ENCODE peak calls at places on chromosomes 4 and X, in ten cellular contexts. D is cardiac fibroblast, K is gastrocnemius medialis, G is AG09309, C is prostate gland, N is upper lobe of right lung, H is lung, Y is suprapubic skin, W is GM23338, S is epithelial cell of esophagus. V is an unnamed sample.

GRCh38 chr4:73539386-73539785 is 57.8 kb downstream of the AFM start:
- DNase-seq in D (no peak), K (no peak), G (no peak), C (no peak), N (no peak), H (no peak), Y (no peak), W (no peak), S (no peak), V (no peak)

GRCh38 chrX:20514358-20514757 is 247.6 kb upstream of the RPS6KA3 start:
- DNase-seq in D (peak), K (no peak), G (peak), C (no peak), N (no peak), H (no peak), Y (no peak), W (no peak), S (peak), V (no peak)

GRCh38 chrX:43809463-43809862 is 72.8 kb downstream of the MAOB start:
- DNase-seq in D (peak), K (no peak), G (peak), C (no peak), N (no peak), H (no peak), Y (no peak), W (no peak), S (no peak), V (no peak)

GRCh38 chrX:53122013-53122412 is 28.1 kb downstream of the KANTR start:
- DNase-seq in D (peak), K (no peak), G (no peak), C (no peak), N (no peak), H (no peak), Y (no peak), W (no peak), S (no peak), V (no peak)

GRCh38 chr4:169109276-169109675 is 99.2 kb upstream of the CBR4 start:
- DNase-seq in D (no peak), K (no peak), G (no peak), C (no peak), N (no peak), H (no peak), Y (no peak), W (no peak), S (no peak), V (no peak)

GRCh38 chr4:110480031-110480549 is 4.1 kb downstream of the ENPEP start:
- DNase-seq in D (peak), K (no peak), G (peak), C (no peak), N (no peak), H (no peak), Y (no peak), W (peak), S (peak), V (no peak)

GRCh38 chr4:153385784-153386183 is 41.3 kb downstream of the MND1 start:
- DNase-seq in D (no peak), K (no peak), G (no peak), C (no peak), N (no peak), H (no peak), Y (no peak), W (no peak), S (no peak), V (no peak)

GRCh38 chr4:83757121-83757621 is 221.3 kb downstream of the GPAT3 start:
- DNase-seq in D (no peak), K (no peak), G (no peak), C (no peak), N (no peak), H (no peak), Y (no peak), W (no peak), S (peak), V (no peak)

GRCh38 chr4:11409632-11410031 is 19.1 kb downstream of the HS3ST1 start:
- DNase-seq in D (no peak), K (no peak), G (no peak), C (no peak), N (no peak), H (no peak), Y (no peak), W (no peak), S (no peak), V (no peak)

GRCh38 chr4:132101526-132101925 is 1047.6 kb upstream of the PCDH10 start:
- DNase-seq in D (peak), K (no peak), G (no peak), C (no peak), N (no peak), H (no peak), Y (no peak), W (no peak), S (peak), V (no peak)

GRCh38 chr4:174709531-174709930 is 119.5 kb downstream of the GLRA3 start:
- DNase-seq in D (peak), K (no peak), G (no peak), C (no peak), N (no peak), H (no peak), Y (no peak), W (no peak), S (no peak), V (no peak)

GRCh38 chr4:155207534-155208257 is 740 bp upstream of the NPY2R start:
- DNase-seq in D (no peak), K (no peak), G (no peak), C (no peak), N (no peak), H (no peak), Y (no peak), W (peak), S (peak), V (no peak)

DNA sequence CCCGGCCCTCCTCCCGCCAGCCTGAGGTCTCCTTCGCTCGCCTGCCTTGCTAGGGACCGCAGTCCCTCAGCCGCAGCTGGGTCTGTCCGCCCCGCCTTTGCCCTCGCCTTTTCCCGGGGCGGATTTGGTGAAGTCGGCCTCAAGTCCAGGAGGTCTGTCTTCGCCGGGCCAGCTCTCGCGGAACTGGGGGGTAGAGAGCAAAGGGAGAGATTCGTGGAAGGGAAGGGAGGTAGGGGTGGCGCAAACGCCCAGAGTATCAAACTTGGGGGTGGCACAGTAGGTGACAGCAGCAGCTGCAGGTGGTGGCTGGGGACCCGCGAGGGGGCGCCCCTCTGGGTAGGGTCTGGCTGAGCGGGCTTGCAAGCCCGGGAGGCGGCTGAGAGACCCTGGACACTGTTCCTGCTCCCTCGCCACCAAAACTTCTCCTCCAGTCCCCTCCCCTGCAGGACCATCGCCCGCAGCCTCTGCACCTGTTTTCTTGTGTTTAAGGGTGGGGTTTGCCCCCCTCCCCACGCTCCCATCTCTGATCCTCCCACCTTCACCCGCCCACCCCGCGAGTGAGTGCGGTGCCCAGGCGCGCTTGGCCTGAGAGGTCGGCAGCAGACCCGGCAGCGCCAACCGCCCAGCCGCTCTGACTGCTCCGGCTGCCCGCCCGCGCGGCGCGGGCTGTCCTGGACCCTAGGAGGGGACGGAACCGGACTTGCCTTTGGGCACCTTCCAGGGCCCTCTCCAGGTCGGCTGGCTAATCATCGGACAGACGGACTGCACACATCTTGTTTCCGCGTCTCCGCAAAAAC is at the start of gene NPY2R:
- DNase-seq in D (no peak), K (no peak), G (no peak), C (no peak), N (peak), H (no peak), Y (no peak), W (peak), S (no peak), V (no peak)
- H3K4me3 ChIP-seq in D (peak), K (no peak), G (no peak), C (no peak), N (no peak), H (no peak), Y (peak), W (peak), S (no peak), V (no peak)

DNA sequence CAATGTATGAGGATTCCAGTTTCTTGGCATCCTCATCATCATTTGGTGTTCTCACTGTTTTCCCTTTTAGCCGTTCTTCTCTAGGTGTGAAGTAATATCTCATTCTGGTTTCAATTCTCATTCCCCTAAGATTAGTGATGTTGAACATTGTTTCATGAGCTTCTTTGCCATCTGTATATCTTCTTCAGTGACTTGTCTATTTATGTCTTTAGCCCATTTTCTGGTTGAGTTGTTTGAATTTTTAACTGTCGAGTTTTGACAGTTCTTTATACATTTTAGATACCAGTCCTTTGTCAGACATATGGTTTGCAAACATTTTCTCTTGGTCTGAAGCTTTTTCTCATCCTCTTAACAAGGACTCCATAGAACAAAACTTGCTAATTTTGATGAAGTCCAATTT is 101.1 kb downstream of the NHSL2 start:
- DNase-seq in D (no peak), K (no peak), G (no peak), C (no peak), N (no peak), H (no peak), Y (no peak), W (no peak), S (no peak), V (no peak)
- TF ChIP-seq CTCF in D (no peak), K (no peak), G (no peak), C (no peak), N (no peak), H (no peak), Y (no peak), W (no peak), S (no peak), V (no peak)

GRCh38 chrX:153939573-153939972 is 4.7 kb upstream of the NAA10 start:
- DNase-seq in D (no peak), K (no peak), G (no peak), C (no peak), N (no peak), H (no peak), Y (no peak), W (no peak), S (no peak), V (no peak)

GRCh38 chrX:153937056-153937455 is 2.2 kb upstream of the NAA10 start:
- DNase-seq in D (no peak), K (no peak), G (no peak), C (no peak), N (no peak), H (no peak), Y (no peak), W (no peak), S (no peak), V (no peak)

GRCh38 chrX:153941331-153942252 is 2.9 kb downstream of the RENBP start:
- DNase-seq in D (no peak), K (no peak), G (no peak), C (no peak), N (no peak), H (no peak), Y (no peak), W (peak), S (no peak), V (no peak)

GRCh38 chrX:153935326-153935851 is 552 bp upstream of the NAA10 start:
- DNase-seq in D (no peak), K (no peak), G (no peak), C (no peak), N (no peak), H (no peak), Y (no peak), W (peak), S (no peak), V (no peak)

GRCh38 chrX:153938226-153938786 is 3.5 kb upstream of the NAA10 start:
- DNase-seq in D (no peak), K (no peak), G (no peak), C (no peak), N (no peak), H (no peak), Y (no peak), W (peak), S (no peak), V (no peak)
- H3K4me3 ChIP-seq in D (no peak), K (no peak), G (no peak), C (no peak), N (no peak), H (no peak), Y (no peak), W (no peak), S (no peak), V (no peak)

GRCh38 chr4:18022572-18023039 is 1.1 kb upstream of the LCORL start:
- DNase-seq in D (peak), K (no peak), G (no peak), C (no peak), N (no peak), H (no peak), Y (no peak), W (no peak), S (peak), V (no peak)

GRCh38 chr4:18020145-18020670 is 1.3 kb downstream of the LCORL start:
- DNase-seq in D (peak), K (no peak), G (no peak), C (peak), N (no peak), H (no peak), Y (no peak), W (peak), S (peak), V (no peak)

GRCh38 chr4:18020671-18021469 is 685 bp downstream of the LCORL start:
- DNase-seq in D (peak), K (peak), G (peak), C (peak), N (peak), H (peak), Y (peak), W (peak), S (peak), V (peak)

GRCh38 chr4:18021720-18022571 is at the start of gene LCORL:
- DNase-seq in D (peak), K (peak), G (peak), C (peak), N (peak), H (peak), Y (peak), W (peak), S (peak), V (peak)

GRCh38 chr4:18021470-18021719 is 160 bp downstream of the LCORL start:
- DNase-seq in D (no peak), K (no peak), G (no peak), C (no peak), N (no peak), H (no peak), Y (no peak), W (no peak), S (no peak), V (no peak)
- TF ChIP-seq CTCF in D (no peak), K (no peak), G (no peak), C (no peak), N (no peak), H (no peak), Y (no peak), W (no peak), S (no peak), V (no peak)

DNA sequence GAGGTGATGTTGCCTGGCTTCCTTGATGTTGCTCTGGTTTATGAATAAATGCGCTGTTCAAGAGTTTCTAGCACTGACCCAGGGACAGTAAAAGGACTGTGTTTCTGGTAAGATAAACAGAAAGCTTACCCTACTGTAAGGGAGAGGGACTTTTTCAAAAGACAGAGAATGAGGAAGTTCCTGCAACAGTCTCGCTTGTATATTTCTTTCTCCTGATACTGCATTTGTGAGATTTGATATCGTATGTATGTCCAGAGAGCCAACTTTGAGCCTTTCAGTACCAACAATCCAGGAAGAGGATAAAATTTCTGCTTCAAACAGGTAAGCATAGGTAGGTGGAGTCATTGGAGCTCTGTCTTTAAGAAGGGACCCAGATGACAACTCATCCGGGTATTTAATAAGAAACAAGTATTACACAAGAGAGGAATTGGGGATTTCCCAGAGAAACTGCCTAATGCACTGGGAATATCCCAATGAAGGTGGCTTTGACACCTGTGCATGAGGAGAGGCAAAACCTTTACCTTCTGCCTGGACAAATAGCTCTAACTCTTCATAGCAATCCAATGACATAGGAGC is 771 bp downstream of the DAPP1 start:
- DNase-seq in D (no peak), K (no peak), G (no peak), C (no peak), N (no peak), H (no peak), Y (no peak), W (no peak), S (peak), V (no peak)
- H3K4me3 ChIP-seq in D (no peak), K (no peak), G (no peak), C (no peak), N (peak), H (no peak), Y (peak), W (no peak), S (peak), V (no peak)

V was measured in LNCaP clone FGC.